ENCODE peak calls at places on chromosomes 2 and 18, in nine cellular contexts. Q is breast epithelium, Y is sigmoid colon, X is suprapubic skin, M is H1, P is stomach, D is K562, V is GM23338, F is vagina. B is an unnamed sample. For H3K4me1, the result is how much of the 10 kb centered on the place peaks cover.

GRCh38 chr2:8581048-8581561 is 100.8 kb upstream of the ID2 start:
- DNase-seq in Q (no peak), Y (no peak), X (no peak), M (no peak), P (peak), D (no peak), V (no peak), F (peak), B (no peak)

GRCh38 chr2:203543898-203544328 is 8.8 kb upstream of the RAPH1 start:
- DNase-seq in Q (no peak), Y (no peak), X (no peak), M (no peak), P (no peak), D (no peak), V (no peak), F (no peak), B (no peak)

GRCh38 chr2:161471631-161472030 is 55.5 kb downstream of the TBR1 start:
- DNase-seq in Q (no peak), Y (no peak), X (no peak), M (no peak), P (no peak), D (no peak), V (no peak), F (no peak), B (no peak)

GRCh38 chr2:105697781-105698449 is 46.8 kb upstream of the NCK2 start:
- DNase-seq in Q (no peak), Y (no peak), X (no peak), M (peak), P (no peak), D (no peak), V (no peak), F (no peak), B (no peak)

GRCh38 chr2:30601375-30601774 is 154.3 kb downstream of the LCLAT1 start:
- DNase-seq in Q (no peak), Y (no peak), X (no peak), M (no peak), P (no peak), D (no peak), V (no peak), F (no peak), B (no peak)

GRCh38 chr2:15944325-15945017 is 4.1 kb downstream of the MYCN start:
- DNase-seq in Q (no peak), Y (no peak), X (no peak), M (no peak), P (no peak), D (no peak), V (no peak), F (no peak), B (no peak)

GRCh38 chr18:41073372-41073954 is 881.6 kb upstream of the PIK3C3 start:
- DNase-seq in Q (no peak), Y (no peak), X (no peak), M (no peak), P (no peak), D (no peak), V (no peak), F (no peak), B (no peak)

GRCh38 chr2:28055325-28055970 is 164.9 kb downstream of the BABAM2 start:
- DNase-seq in Q (no peak), Y (no peak), X (no peak), M (no peak), P (no peak), D (no peak), V (no peak), F (no peak), B (no peak)

GRCh38 chr2:84880645-84881521 is at the start of gene TRABD2A:
- DNase-seq in Q (no peak), Y (no peak), X (no peak), M (peak), P (peak), D (peak), V (peak), F (no peak), B (no peak)

DNA sequence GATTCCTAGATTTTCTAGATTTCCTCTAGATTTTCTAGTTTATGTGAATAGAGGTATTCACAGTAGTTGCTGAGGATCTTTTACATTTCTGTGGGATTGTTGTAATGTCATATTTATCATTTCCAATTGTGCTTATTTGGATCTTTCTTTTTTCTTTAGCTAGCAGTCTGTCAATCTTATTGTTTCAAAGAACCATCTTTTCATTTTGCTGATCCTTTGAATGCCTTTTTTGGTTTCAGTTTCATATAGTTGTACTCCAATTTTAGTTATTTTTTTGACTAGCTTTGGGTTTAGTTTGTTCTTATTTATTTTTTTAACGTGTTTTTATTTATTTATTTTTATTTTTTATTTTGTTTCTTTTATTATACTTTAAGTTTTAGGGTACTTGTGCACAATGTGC is 24.5 kb downstream of the CLIP4 start:
- DNase-seq in Q (no peak), Y (no peak), X (no peak), M (no peak), P (no peak), D (no peak), V (no peak), F (no peak), B (no peak)
- TF ChIP-seq POLR2AphosphoS5 in Q (no peak), Y (no peak), X (no peak), M (no peak), P (no peak), D (no peak), V (no peak), F (no peak), B (no peak)

GRCh38 chr2:107259411-107260195 is 373.6 kb upstream of the ST6GAL2 start:
- DNase-seq in Q (no peak), Y (no peak), X (no peak), M (no peak), P (no peak), D (no peak), V (no peak), F (no peak), B (no peak)
- H3K27ac ChIP-seq in Q (no peak), Y (no peak), X (no peak), M (no peak), P (no peak), D (no peak), V (no peak), F (no peak), B (no peak)

DNA sequence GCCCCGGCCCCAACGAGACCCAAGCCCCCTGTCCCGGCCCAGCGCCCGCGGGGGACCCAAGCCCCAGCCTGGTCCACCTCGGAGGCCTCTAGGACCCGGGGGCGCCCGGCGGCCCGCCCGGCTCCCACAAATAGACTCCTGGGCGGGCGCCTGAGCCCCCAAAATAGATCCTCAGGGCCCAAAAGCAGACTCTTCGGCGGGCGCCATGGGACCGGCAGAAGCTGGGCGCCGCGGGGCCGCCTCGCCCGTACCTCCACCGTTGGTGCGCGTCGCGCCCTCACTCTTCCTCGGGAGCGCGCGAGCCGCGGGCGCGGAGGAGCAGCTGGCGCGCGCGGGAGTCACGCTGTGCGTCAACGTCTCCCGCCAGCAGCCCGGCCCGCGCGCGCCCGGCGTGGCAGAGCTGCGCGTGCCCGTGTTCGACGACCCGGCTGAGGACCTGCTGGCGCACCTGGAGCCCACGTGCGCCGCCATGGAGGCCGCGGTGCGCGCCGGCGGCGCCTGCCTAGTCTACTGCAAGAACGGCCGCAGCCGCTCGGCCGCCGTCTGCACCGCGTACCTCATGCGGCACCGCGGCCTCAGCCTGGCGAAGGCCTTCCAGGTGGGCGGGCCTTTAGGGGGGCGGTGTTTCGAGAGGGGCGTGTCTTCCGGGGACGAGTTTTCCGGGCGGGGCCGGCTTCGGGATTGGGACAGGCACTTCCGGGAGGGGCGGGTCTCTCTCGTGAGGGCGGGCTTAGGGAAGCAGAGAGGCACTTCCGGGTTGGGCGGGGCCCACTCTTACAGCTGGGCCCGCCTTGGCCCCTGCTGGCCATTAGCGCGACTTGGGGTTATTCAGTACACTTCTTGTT is 545 bp downstream of the DUSP28 start:
- DNase-seq in Q (peak), Y (peak), X (peak), M (peak), P (peak), D (peak), V (peak), F (no peak), B (peak)
- H3K4me1 ChIP-seq in Q (under half), Y (half or more), X (half or more), M (under half), P (half or more), D (half or more), V (under half), F (half or more), B (under half)

GRCh38 chr18:10296491-10296890 is 157.9 kb upstream of the APCDD1 start:
- DNase-seq in Q (no peak), Y (no peak), X (no peak), M (no peak), P (no peak), D (no peak), V (no peak), F (no peak), B (no peak)

GRCh38 chr18:10299686-10300085 is 154.7 kb upstream of the APCDD1 start:
- DNase-seq in Q (no peak), Y (no peak), X (no peak), M (no peak), P (no peak), D (no peak), V (no peak), F (no peak), B (no peak)

GRCh38 chr18:10297079-10297478 is 157.4 kb upstream of the APCDD1 start:
- DNase-seq in Q (no peak), Y (no peak), X (no peak), M (no peak), P (no peak), D (no peak), V (no peak), F (no peak), B (no peak)

GRCh38 chr18:10300739-10301138 is 153.7 kb upstream of the APCDD1 start:
- DNase-seq in Q (no peak), Y (no peak), X (no peak), M (no peak), P (no peak), D (no peak), V (no peak), F (no peak), B (no peak)

DNA sequence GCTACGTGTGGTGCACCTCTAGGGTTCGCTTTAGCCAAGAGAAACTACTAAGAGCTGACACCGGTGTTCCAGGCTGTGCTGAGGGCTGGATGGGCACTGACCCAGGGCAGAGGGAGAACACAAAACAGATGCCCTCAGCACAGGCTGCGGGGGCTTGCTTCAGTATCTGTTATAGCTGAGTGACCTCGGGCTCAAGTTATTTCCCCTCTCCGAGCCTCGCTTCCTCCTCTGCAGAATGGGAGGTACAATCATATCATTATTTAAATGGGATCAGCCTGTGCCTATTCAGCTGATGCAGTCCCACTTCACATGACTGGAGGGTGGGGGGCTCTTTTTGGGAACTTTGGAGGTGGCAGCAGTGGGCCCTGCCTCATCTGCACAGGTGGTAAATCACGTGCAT is 156.1 kb upstream of the APCDD1 start:
- DNase-seq in Q (no peak), Y (no peak), X (no peak), M (no peak), P (no peak), D (no peak), V (no peak), F (no peak), B (no peak)
- TF ChIP-seq POLR2AphosphoS5 in Q (no peak), Y (no peak), X (no peak), M (no peak), P (no peak), D (no peak), V (no peak), F (no peak), B (no peak)

GRCh38 chr2:43265006-43265770 is 38.8 kb upstream of the ZFP36L2 start:
- DNase-seq in Q (no peak), Y (peak), X (no peak), M (no peak), P (no peak), D (no peak), V (no peak), F (no peak), B (no peak)
- H3K27ac ChIP-seq in Q (peak), Y (peak), X (peak), M (no peak), P (peak), D (no peak), V (no peak), F (peak), B (peak)

GRCh38 chr2:44937688-44938240 is 3.7 kb upstream of the SIX3 start:
- DNase-seq in Q (peak), Y (no peak), X (no peak), M (peak), P (no peak), D (no peak), V (peak), F (no peak), B (no peak)
- H3K4me1 ChIP-seq in Q (under half), Y (half or more), X (half or more), M (under half), P (half or more), D (under half), V (half or more), F (half or more), B (under half)

GRCh38 chr2:231613054-231613654 is 20.5 kb downstream of the TEX44 start:
- DNase-seq in Q (no peak), Y (peak), X (no peak), M (no peak), P (no peak), D (no peak), V (no peak), F (no peak), B (no peak)

GRCh38 chr2:231615058-231615671 is 22.5 kb downstream of the TEX44 start:
- DNase-seq in Q (no peak), Y (peak), X (no peak), M (peak), P (no peak), D (no peak), V (peak), F (no peak), B (no peak)

GRCh38 chr2:231612199-231613053 is 19.8 kb downstream of the TEX44 start:
- DNase-seq in Q (peak), Y (peak), X (peak), M (peak), P (peak), D (peak), V (peak), F (no peak), B (peak)

GRCh38 chr2:231614559-231615057 is 21.9 kb downstream of the TEX44 start:
- DNase-seq in Q (no peak), Y (no peak), X (no peak), M (peak), P (peak), D (no peak), V (no peak), F (no peak), B (no peak)

DNA sequence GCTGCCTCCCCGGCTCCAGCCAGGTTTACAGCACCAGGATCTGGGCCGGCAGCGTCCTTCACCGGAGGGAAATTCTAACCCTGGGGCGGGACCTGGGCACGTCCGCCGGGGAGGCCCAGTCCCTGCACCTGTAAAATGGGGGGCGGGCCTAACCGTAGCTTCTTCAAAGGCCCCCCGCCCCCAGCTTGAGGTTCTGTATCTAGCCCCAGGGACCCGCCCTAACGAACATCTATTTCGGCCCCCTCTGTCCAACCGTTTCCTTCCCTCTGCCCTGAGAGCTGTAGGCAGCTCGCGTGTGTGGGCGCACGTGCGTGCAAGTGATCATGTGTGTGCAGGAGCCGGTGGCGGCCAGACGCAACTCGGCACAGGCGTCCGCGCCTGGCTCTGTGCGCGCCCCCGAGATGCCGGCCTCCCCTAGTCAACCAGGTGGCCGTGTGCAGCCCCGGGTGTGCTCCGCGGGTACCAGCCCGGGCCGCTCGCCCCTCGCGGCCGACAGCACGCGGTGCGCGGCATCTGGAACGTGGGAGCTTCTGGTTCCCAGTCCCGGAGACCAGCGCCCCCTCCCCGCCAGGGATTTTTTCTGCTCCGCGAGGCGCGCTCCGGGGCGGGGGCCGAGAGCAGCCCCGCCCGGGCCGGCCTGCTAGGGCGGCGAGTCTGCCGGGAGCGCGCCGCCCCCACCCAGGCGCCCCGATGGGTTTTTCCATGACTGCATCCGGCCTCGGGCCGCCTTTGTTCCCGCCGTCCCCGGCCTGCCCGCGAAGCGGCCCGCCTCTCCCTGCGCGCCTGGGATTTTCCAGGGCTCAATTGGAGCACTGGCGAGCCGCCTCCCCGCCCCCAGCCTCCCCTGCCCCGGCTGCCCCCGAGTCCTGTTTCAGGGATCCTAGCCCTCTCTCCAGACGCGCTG is 21.2 kb downstream of the TEX44 start:
- DNase-seq in Q (peak), Y (peak), X (peak), M (peak), P (peak), D (peak), V (peak), F (no peak), B (peak)
- TF ChIP-seq POLR2AphosphoS5 in Q (peak), Y (peak), X (peak), M (peak), P (peak), D (no peak), V (peak), F (peak), B (peak)

DNA sequence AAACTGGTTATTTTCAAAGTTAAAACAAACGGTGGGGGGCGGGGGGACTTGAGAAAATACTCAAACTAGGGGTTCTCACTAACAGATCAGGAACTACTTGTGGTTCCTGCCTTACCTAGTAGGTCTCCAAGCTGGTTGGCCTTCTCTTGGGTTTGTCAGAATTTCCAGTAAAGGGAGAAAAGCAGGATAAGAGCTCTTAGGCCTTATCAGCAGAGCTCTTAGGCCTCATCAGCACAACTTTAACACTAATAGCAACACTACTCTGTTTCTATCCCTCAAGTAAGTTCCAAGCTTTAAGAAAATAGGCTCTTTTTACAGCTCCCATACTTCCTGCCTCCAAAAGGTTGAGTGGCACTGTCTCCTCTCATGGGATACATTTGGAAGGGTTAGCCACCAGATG is 6.4 kb downstream of the FBXO11 start:
- DNase-seq in Q (no peak), Y (no peak), X (no peak), M (no peak), P (no peak), D (peak), V (peak), F (no peak), B (no peak)
- H3K27ac ChIP-seq in Q (peak), Y (peak), X (no peak), M (no peak), P (no peak), D (peak), V (peak), F (no peak), B (no peak)

B was measured in prostate gland.